ENCODE peak calls at places on chromosome 2, in five cellular contexts. One of them, this sample, is unnamed.
A peak's percentile ranks its signal among the peaks of the same experiment; 100 is the strongest.

GRCh38 chr2:59312022-59312421 is 1070.9 kb upstream of the FANCL start:
- DNase-seq in A549: no peak
- DNase-seq in GM23338: no peak
- DNase-seq in HL-60: no peak
- DNase-seq in GM12878: no peak
- DNase-seq in this sample: no peak

GRCh38 chr2:44778671-44779476 is 162.6 kb upstream of the SIX3 start:
- DNase-seq in A549: no peak
- DNase-seq in GM23338: peak; percentile 88
- DNase-seq in HL-60: peak; percentile 12
- DNase-seq in GM12878: peak; percentile 73
- DNase-seq in this sample: no peak

GRCh38 chr2:118118479-118118878 is 30.2 kb downstream of the INSIG2 start:
- DNase-seq in A549: no peak
- DNase-seq in GM12878: no peak
- DNase-seq in HL-60: no peak
- DNase-seq in GM23338: no peak
- DNase-seq in this sample: peak; percentile 72

GRCh38 chr2:72561621-72562318 is 264.1 kb downstream of the EXOC6B start:
- DNase-seq in GM12878: no peak
- DNase-seq in A549: peak; percentile 52
- DNase-seq in GM23338: peak; percentile 28
- DNase-seq in HL-60: no peak
- DNase-seq in this sample: peak; percentile 48

GRCh38 chr2:98835831-98836385 is 100.1 kb downstream of the CRACDL start:
- DNase-seq in HL-60: no peak
- DNase-seq in A549: no peak
- DNase-seq in GM12878: peak; percentile 4
- DNase-seq in GM23338: no peak
- DNase-seq in this sample: no peak

GRCh38 chr2:159773426-159773825 is 24.6 kb downstream of the CD302 start:
- DNase-seq in A549: peak; percentile 27
- DNase-seq in HL-60: no peak
- DNase-seq in GM12878: no peak
- DNase-seq in GM23338: no peak
- DNase-seq in this sample: no peak

GRCh38 chr2:169928463-169928864 is 101.2 kb downstream of the UBR3 start:
- DNase-seq in GM12878: no peak
- DNase-seq in GM23338: peak; percentile 69
- DNase-seq in HL-60: peak; percentile 10
- DNase-seq in A549: peak; percentile 62
- DNase-seq in this sample: peak; percentile 48

GRCh38 chr2:191824403-191824802 is 22.5 kb downstream of the CAVIN2 start:
- DNase-seq in A549: no peak
- DNase-seq in GM12878: no peak
- DNase-seq in GM23338: no peak
- DNase-seq in HL-60: no peak
- DNase-seq in this sample: no peak

GRCh38 chr2:88542668-88543067 is 84.6 kb downstream of the EIF2AK3 start:
- DNase-seq in A549: no peak
- DNase-seq in HL-60: no peak
- DNase-seq in GM23338: no peak
- DNase-seq in GM12878: no peak
- DNase-seq in this sample: no peak

GRCh38 chr2:119548516-119549120 is 4.4 kb downstream of the CFAP221 start:
- DNase-seq in A549: no peak
- DNase-seq in GM23338: no peak
- DNase-seq in HL-60: no peak
- DNase-seq in GM12878: no peak
- DNase-seq in this sample: no peak

GRCh38 chr2:98734157-98734556 is 3.2 kb upstream of the MGAT4A start:
- DNase-seq in GM12878: no peak
- DNase-seq in HL-60: no peak
- DNase-seq in A549: no peak
- DNase-seq in GM23338: no peak
- DNase-seq in this sample: no peak

DNA sequence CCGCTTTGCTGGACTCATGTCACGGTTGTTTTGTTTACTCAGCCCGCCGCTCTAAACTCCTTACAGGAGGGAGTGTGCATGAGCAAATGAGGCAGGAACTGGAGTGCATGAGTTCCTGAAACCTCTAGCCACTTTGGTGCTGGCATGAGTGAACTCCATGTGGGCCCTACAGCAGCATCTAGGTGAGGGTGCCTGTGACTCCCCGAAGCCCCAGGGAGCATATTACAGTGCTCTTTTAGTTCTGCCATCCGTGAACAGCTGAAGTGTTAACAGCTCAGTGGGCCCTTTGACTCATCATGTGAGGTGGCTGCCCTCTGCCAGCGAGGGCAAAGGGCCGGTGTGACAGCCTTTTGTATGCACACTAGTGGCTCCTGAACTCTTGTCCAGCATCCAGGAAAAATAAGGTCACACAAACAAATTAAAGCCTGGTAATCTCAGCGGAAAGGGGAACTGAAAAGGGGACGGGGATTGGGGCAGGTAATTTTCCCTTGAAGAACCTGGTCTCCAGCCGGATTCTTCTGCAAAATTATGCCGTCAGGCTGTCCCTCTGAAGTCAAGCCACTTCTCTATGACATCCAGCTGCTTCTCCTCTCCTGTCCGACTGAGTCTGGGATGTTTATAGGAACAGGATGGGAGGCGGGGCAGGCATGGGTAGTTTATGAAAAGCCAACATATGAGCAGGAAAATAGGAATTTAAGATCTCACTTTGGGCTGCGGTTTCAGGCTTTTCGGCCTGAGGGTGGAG is 1668.6 kb downstream of the SUCLG1 start:
- DNase-seq in GM12878: no peak
- DNase-seq in HL-60: no peak
- DNase-seq in A549: peak; percentile 13
- DNase-seq in GM23338: no peak
- DNase-seq in this sample: peak; percentile 7
- TF ChIP-seq REST in GM12878: no peak
- TF ChIP-seq REST in HL-60: no peak
- TF ChIP-seq REST in A549: no peak
- TF ChIP-seq REST in GM23338: no peak
- TF ChIP-seq REST in this sample: no peak

GRCh38 chr2:129810521-129810920 is 168.9 kb upstream of the RAB6C start:
- DNase-seq in GM12878: no peak
- DNase-seq in HL-60: no peak
- DNase-seq in GM23338: no peak
- DNase-seq in A549: no peak
- DNase-seq in this sample: no peak

GRCh38 chr2:129806985-129807384 is 172.5 kb upstream of the RAB6C start:
- DNase-seq in A549: no peak
- DNase-seq in HL-60: no peak
- DNase-seq in GM12878: no peak
- DNase-seq in GM23338: peak; percentile 38
- DNase-seq in this sample: no peak

GRCh38 chr2:129812654-129813053 is 166.8 kb upstream of the RAB6C start:
- DNase-seq in GM23338: no peak
- DNase-seq in A549: no peak
- DNase-seq in GM12878: no peak
- DNase-seq in HL-60: no peak
- DNase-seq in this sample: no peak

GRCh38 chr2:129813404-129813803 is 166.1 kb upstream of the RAB6C start:
- DNase-seq in A549: no peak
- DNase-seq in HL-60: no peak
- DNase-seq in GM23338: peak; percentile 43
- DNase-seq in GM12878: no peak
- DNase-seq in this sample: no peak

GRCh38 chr2:129812071-129812470 is 167.4 kb upstream of the RAB6C start:
- DNase-seq in GM12878: peak; percentile 33
- DNase-seq in GM23338: no peak
- DNase-seq in HL-60: peak; percentile 57
- DNase-seq in A549: no peak
- DNase-seq in this sample: peak; percentile 20
- TF ChIP-seq REST in GM12878: no peak
- TF ChIP-seq REST in GM23338: no peak
- TF ChIP-seq REST in HL-60: no peak
- TF ChIP-seq REST in A549: no peak
- TF ChIP-seq REST in this sample: no peak

GRCh38 chr2:207240649-207241048 is 74.9 kb upstream of the KLF7 start:
- DNase-seq in A549: no peak
- DNase-seq in GM12878: no peak
- DNase-seq in GM23338: no peak
- DNase-seq in HL-60: no peak
- DNase-seq in this sample: no peak

GRCh38 chr2:207245526-207245925 is 79.8 kb upstream of the KLF7 start:
- DNase-seq in HL-60: no peak
- DNase-seq in GM23338: peak; percentile 39
- DNase-seq in GM12878: no peak
- DNase-seq in A549: no peak
- DNase-seq in this sample: no peak

GRCh38 chr2:207241198-207241597 is 75.5 kb upstream of the KLF7 start:
- DNase-seq in GM23338: no peak
- DNase-seq in GM12878: no peak
- DNase-seq in HL-60: no peak
- DNase-seq in A549: no peak
- DNase-seq in this sample: no peak

GRCh38 chr2:207239754-207240494 is 74.2 kb upstream of the KLF7 start:
- DNase-seq in GM23338: no peak
- DNase-seq in HL-60: no peak
- DNase-seq in GM12878: no peak
- DNase-seq in A549: no peak
- DNase-seq in this sample: no peak

GRCh38 chr2:207243601-207244000 is 77.9 kb upstream of the KLF7 start:
- DNase-seq in GM12878: no peak
- DNase-seq in GM23338: no peak
- DNase-seq in A549: no peak
- DNase-seq in HL-60: no peak
- DNase-seq in this sample: no peak
- TF ChIP-seq REST in GM12878: no peak
- TF ChIP-seq REST in GM23338: no peak
- TF ChIP-seq REST in A549: no peak
- TF ChIP-seq REST in HL-60: no peak
- TF ChIP-seq REST in this sample: no peak

GRCh38 chr2:220894069-220894468 is 678.0 kb downstream of the EPHA4 start:
- DNase-seq in GM23338: no peak
- DNase-seq in A549: no peak
- DNase-seq in HL-60: no peak
- DNase-seq in GM12878: no peak
- DNase-seq in this sample: no peak
- TF ChIP-seq REST in GM23338: no peak
- TF ChIP-seq REST in A549: no peak
- TF ChIP-seq REST in HL-60: no peak
- TF ChIP-seq REST in GM12878: no peak
- TF ChIP-seq REST in this sample: no peak

GRCh38 chr2:9471212-9471611 is 3.1 kb upstream of the IAH1 start:
- DNase-seq in HL-60: no peak
- DNase-seq in GM12878: no peak
- DNase-seq in GM23338: no peak
- DNase-seq in A549: no peak
- DNase-seq in this sample: no peak

GRCh38 chr2:9473985-9474360 is 378 bp upstream of the IAH1 start:
- DNase-seq in GM12878: no peak
- DNase-seq in GM23338: no peak
- DNase-seq in HL-60: no peak
- DNase-seq in A549: no peak
- DNase-seq in this sample: no peak

GRCh38 chr2:9477914-9478313 is 3.6 kb downstream of the IAH1 start:
- DNase-seq in GM23338: no peak
- DNase-seq in HL-60: no peak
- DNase-seq in A549: no peak
- DNase-seq in GM12878: no peak
- DNase-seq in this sample: no peak

GRCh38 chr2:9474361-9475117 is at the start of gene IAH1:
- DNase-seq in HL-60: peak; percentile 39
- DNase-seq in A549: peak; percentile 65
- DNase-seq in GM12878: no peak
- DNase-seq in GM23338: peak; percentile 54
- DNase-seq in this sample: no peak

DNA sequence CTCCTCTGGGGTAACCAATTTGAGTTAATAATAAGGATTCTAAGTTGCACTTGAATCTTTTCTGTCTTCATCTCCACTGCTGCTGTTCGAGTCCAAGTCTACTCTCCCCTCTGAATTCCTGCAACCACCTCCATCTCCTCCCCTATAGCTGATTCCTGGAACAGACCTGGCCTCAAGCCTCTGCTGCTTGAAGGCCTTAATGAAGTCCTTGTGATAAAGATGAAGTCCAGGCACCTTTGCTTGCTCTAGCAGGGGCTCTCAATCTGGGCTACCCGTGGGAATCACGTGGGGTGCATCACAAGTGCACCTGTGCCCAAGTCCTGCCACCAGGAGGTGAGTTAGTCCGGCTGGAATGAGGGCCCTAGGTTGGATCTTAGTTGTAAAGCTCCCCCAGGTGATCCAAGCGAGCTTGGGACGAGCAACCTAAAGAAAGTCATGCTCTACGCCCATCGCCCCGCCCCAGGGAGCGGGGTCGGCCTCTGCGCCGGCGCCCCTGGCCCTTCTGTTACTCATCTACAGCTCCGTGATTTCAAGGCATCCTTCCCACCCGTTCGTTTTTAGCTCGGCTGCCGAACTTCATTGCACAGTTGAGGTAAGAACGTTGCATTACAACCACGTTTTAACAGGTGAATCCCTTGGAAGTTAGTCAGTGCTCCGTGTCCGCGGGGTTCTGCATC is 905 bp upstream of the IAH1 start:
- DNase-seq in HL-60: no peak
- DNase-seq in GM12878: no peak
- DNase-seq in GM23338: peak; percentile 84
- DNase-seq in A549: peak; percentile 52
- DNase-seq in this sample: peak; percentile 41
- TF ChIP-seq REST in HL-60: no peak
- TF ChIP-seq REST in GM12878: no peak
- TF ChIP-seq REST in GM23338: no peak
- TF ChIP-seq REST in A549: no peak
- TF ChIP-seq REST in this sample: no peak

This sample was measured in HepG2.